ENCODE peak calls at places on chromosomes 13 and 19, in four cellular contexts. One of them, this sample, is unnamed.
A peak's percentile ranks its signal among the peaks of the same experiment; 100 is the strongest.

GRCh38 chr13:105991622-105992254 is 543.7 kb downstream of the EFNB2 start:
- DNase-seq in transverse colon: no peak
- DNase-seq in stomach: peak; percentile 61
- DNase-seq in K562: no peak
- DNase-seq in this sample: peak; percentile 83

GRCh38 chr19:496333-496634 is at the start of gene MADCAM1:
- DNase-seq in transverse colon: no peak
- DNase-seq in K562: no peak
- DNase-seq in stomach: no peak
- DNase-seq in this sample: no peak

GRCh38 chr13:89832827-89833226 is 1514.7 kb upstream of the MIR17HG start:
- DNase-seq in transverse colon: no peak
- DNase-seq in stomach: no peak
- DNase-seq in K562: no peak
- DNase-seq in this sample: no peak

GRCh38 chr19:17402982-17403855 is 2.2 kb downstream of the BST2 start:
- DNase-seq in K562: peak; percentile 67
- DNase-seq in stomach: no peak
- DNase-seq in transverse colon: no peak
- DNase-seq in this sample: no peak

GRCh38 chr13:66660013-66660804 is 569.9 kb downstream of the PCDH9 start:
- DNase-seq in transverse colon: no peak
- DNase-seq in K562: no peak
- DNase-seq in stomach: no peak
- DNase-seq in this sample: no peak

GRCh38 chr13:40240293-40240692 is 426.1 kb downstream of the FOXO1 start:
- DNase-seq in K562: no peak
- DNase-seq in transverse colon: no peak
- DNase-seq in stomach: no peak
- DNase-seq in this sample: no peak

GRCh38 chr19:51166846-51167490 is 24.9 kb downstream of the SIGLEC7 start:
- DNase-seq in K562: peak; percentile 58
- DNase-seq in transverse colon: peak; percentile 29
- DNase-seq in stomach: no peak
- DNase-seq in this sample: no peak

GRCh38 chr13:52739468-52740071 is at the start of gene CNMD:
- DNase-seq in transverse colon: no peak
- DNase-seq in stomach: no peak
- DNase-seq in K562: no peak
- DNase-seq in this sample: no peak

GRCh38 chr13:76729690-76730089 is 156.5 kb downstream of the KCTD12 start:
- DNase-seq in stomach: no peak
- DNase-seq in K562: no peak
- DNase-seq in transverse colon: no peak
- DNase-seq in this sample: no peak

GRCh38 chr13:98519976-98520375 is 56.9 kb downstream of the STK24 start:
- DNase-seq in transverse colon: no peak
- DNase-seq in K562: no peak
- DNase-seq in stomach: no peak
- DNase-seq in this sample: no peak

GRCh38 chr13:91347996-91348905 is 764 bp downstream of the MIR17HG start:
- DNase-seq in K562: peak; percentile 90
- DNase-seq in transverse colon: peak; percentile 56
- DNase-seq in stomach: peak; percentile 53
- DNase-seq in this sample: no peak

GRCh38 chr13:39737047-39737446 is 81.6 kb downstream of the COG6 start:
- DNase-seq in K562: no peak
- DNase-seq in transverse colon: no peak
- DNase-seq in stomach: no peak
- DNase-seq in this sample: no peak

GRCh38 chr13:76463314-76463713 is 422.9 kb downstream of the KCTD12 start:
- DNase-seq in transverse colon: no peak
- DNase-seq in K562: no peak
- DNase-seq in stomach: no peak
- DNase-seq in this sample: no peak

GRCh38 chr13:94157705-94158218 is 321.7 kb downstream of the DCT start:
- DNase-seq in K562: no peak
- DNase-seq in transverse colon: no peak
- DNase-seq in stomach: no peak
- DNase-seq in this sample: no peak

GRCh38 chr19:18483119-18483518 is 38.8 kb downstream of the ELL start:
- DNase-seq in K562: no peak
- DNase-seq in transverse colon: no peak
- DNase-seq in stomach: no peak
- DNase-seq in this sample: no peak

GRCh38 chr13:66618702-66619101 is 611.4 kb downstream of the PCDH9 start:
- DNase-seq in transverse colon: no peak
- DNase-seq in K562: no peak
- DNase-seq in stomach: no peak
- DNase-seq in this sample: no peak

GRCh38 chr13:29746167-29746677 is 104.2 kb downstream of the UBL3 start:
- DNase-seq in stomach: no peak
- DNase-seq in transverse colon: no peak
- DNase-seq in K562: no peak
- DNase-seq in this sample: no peak

GRCh38 chr13:112690242-112690943 is 555 bp downstream of the ATP11A start:
- DNase-seq in transverse colon: peak; percentile 38
- DNase-seq in K562: peak; percentile 38
- DNase-seq in stomach: peak; percentile 46
- DNase-seq in this sample: no peak

GRCh38 chr13:48978942-48979601 is 3.4 kb downstream of the FNDC3A start:
- DNase-seq in stomach: no peak
- DNase-seq in K562: peak; percentile 22
- DNase-seq in transverse colon: no peak
- DNase-seq in this sample: no peak

GRCh38 chr13:48126944-48127814 is 32.3 kb upstream of the MED4 start:
- DNase-seq in transverse colon: peak; percentile 19
- DNase-seq in K562: peak; percentile 61
- DNase-seq in stomach: peak; percentile 29
- DNase-seq in this sample: no peak

GRCh38 chr19:6138066-6138465 is 2.6 kb downstream of the ACSBG2 start:
- DNase-seq in stomach: no peak
- DNase-seq in transverse colon: no peak
- DNase-seq in K562: no peak
- DNase-seq in this sample: no peak

GRCh38 chr19:7682175-7682855 is 1.7 kb downstream of the TRAPPC5 start:
- DNase-seq in stomach: no peak
- DNase-seq in transverse colon: no peak
- DNase-seq in K562: no peak
- DNase-seq in this sample: no peak

GRCh38 chr13:100728201-100728600 is 53.6 kb upstream of the TMTC4 start:
- DNase-seq in transverse colon: no peak
- DNase-seq in K562: no peak
- DNase-seq in stomach: no peak
- DNase-seq in this sample: no peak

GRCh38 chr19:5254543-5254942 is 86.1 kb downstream of the PTPRS start:
- DNase-seq in stomach: no peak
- DNase-seq in K562: no peak
- DNase-seq in transverse colon: no peak
- DNase-seq in this sample: no peak

GRCh38 chr19:33390908-33391630 is 17.6 kb downstream of the CEBPG start:
- DNase-seq in transverse colon: no peak
- DNase-seq in K562: no peak
- DNase-seq in stomach: no peak
- DNase-seq in this sample: no peak
- H3K27ac ChIP-seq in transverse colon: no peak overlapping the region
- H3K27ac ChIP-seq in K562: no peak overlapping the region
- H3K27ac ChIP-seq in stomach: peak overlapping the region; percentile 38
- H3K27ac ChIP-seq in this sample: peak overlapping the region; percentile 10

GRCh38 chr19:2255982-2256685 is at the start of gene JSRP1:
- DNase-seq in K562: no peak
- DNase-seq in stomach: no peak
- DNase-seq in transverse colon: no peak
- DNase-seq in this sample: no peak
- TF ChIP-seq POLR2AphosphoS5 in K562: no peak
- TF ChIP-seq POLR2AphosphoS5 in stomach: no peak
- TF ChIP-seq POLR2AphosphoS5 in transverse colon: no peak
- TF ChIP-seq POLR2AphosphoS5 in this sample: no peak

GRCh38 chr19:1736916-1737315 is 16.4 kb upstream of the ONECUT3 start:
- DNase-seq in transverse colon: no peak
- DNase-seq in stomach: no peak
- DNase-seq in K562: no peak
- DNase-seq in this sample: no peak
- TF ChIP-seq CTCF in transverse colon: no peak
- TF ChIP-seq CTCF in stomach: no peak
- TF ChIP-seq CTCF in K562: no peak
- TF ChIP-seq CTCF in this sample: no peak

DNA sequence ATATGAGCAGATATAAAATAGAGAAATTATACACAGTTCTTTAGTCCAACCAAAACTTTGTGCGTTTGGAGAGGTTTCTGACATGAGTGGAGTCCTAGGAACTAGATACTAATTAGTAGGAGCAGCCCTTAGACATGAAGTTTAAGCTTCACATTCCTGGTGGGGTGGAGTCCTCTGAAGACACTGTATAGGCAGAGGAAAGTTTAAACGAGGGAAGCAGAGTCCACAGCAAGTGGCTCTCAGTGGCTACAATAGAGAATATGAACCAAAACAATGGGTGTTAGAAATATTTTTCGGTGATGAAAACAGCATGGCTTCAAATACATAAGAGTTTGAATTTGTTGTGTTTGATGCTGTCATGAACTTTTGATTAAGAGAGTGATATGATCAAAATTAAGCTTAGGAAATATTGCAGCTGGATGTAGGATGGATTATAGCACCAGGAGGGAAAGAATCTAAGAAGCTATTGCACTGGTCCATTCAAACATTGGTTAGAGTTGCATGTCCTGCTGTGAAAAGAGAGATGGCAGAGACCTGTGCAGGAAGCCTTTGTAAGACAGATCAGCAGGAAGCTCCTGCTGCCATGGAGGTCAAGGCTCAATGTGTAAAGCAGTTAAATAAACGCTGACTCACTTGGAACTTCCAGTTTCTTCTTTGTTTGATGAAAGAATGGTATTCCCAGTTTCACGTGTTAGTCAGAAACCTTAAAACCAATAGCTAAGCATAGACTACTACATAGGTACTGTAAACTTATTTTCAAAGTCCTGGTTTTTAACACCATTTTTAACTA is 175.2 kb downstream of the TDRD3 start:
- DNase-seq in transverse colon: no peak
- DNase-seq in K562: no peak
- DNase-seq in stomach: no peak
- DNase-seq in this sample: no peak
- H3K27ac ChIP-seq in transverse colon: no peak overlapping the region
- H3K27ac ChIP-seq in K562: peak overlapping the region; percentile 33
- H3K27ac ChIP-seq in stomach: no peak overlapping the region
- H3K27ac ChIP-seq in this sample: no peak overlapping the region